ENCODE peak calls at places on chromosome 20, in six cellular contexts. Q, S, K, N, C and A are unnamed samples.

GRCh38 chr20:48384147-48384818 is 443.5 kb downstream of the PREX1 start:
- DNase-seq in Q (no peak), S (no peak), K (peak), N (no peak), C (no peak), A (no peak)

GRCh38 chr20:32605167-32605656 is 20.1 kb upstream of the NOL4L start:
- DNase-seq in Q (no peak), S (no peak), K (no peak), N (no peak), C (no peak), A (no peak)

GRCh38 chr20:41830702-41831101 is 212.5 kb upstream of the CHD6 start:
- DNase-seq in Q (no peak), S (no peak), K (no peak), N (no peak), C (no peak), A (no peak)

GRCh38 chr20:33662172-33662571 is at the start of gene C20orf144:
- DNase-seq in Q (no peak), S (no peak), K (no peak), N (peak), C (no peak), A (no peak)

GRCh38 chr20:62796699-62797491 is 622 bp downstream of the MRGBP start:
- DNase-seq in Q (no peak), S (no peak), K (no peak), N (no peak), C (no peak), A (no peak)

GRCh38 chr20:37914672-37915433 is 11.9 kb downstream of the VSTM2L start:
- DNase-seq in Q (no peak), S (no peak), K (peak), N (no peak), C (no peak), A (peak)

GRCh38 chr20:3934628-3935027 is 45.4 kb downstream of the PANK2 start:
- DNase-seq in Q (no peak), S (peak), K (no peak), N (no peak), C (no peak), A (no peak)

GRCh38 chr20:50308513-50309279 is 118.1 kb downstream of the CEBPB start:
- DNase-seq in Q (peak), S (peak), K (peak), N (peak), C (peak), A (no peak)

GRCh38 chr20:62771396-62772102 is 24.7 kb upstream of the MRGBP start:
- DNase-seq in Q (no peak), S (no peak), K (no peak), N (peak), C (no peak), A (peak)

GRCh38 chr20:51374961-51375360 is 167.6 kb downstream of the NFATC2 start:
- DNase-seq in Q (no peak), S (no peak), K (no peak), N (no peak), C (no peak), A (no peak)

GRCh38 chr20:51182571-51182970 is 159.7 kb upstream of the KCNG1 start:
- DNase-seq in Q (no peak), S (no peak), K (no peak), N (no peak), C (no peak), A (no peak)

GRCh38 chr20:42024653-42025052 is 406.5 kb upstream of the CHD6 start:
- DNase-seq in Q (no peak), S (no peak), K (peak), N (no peak), C (no peak), A (no peak)

GRCh38 chr20:6277661-6278060 is 154.8 kb upstream of the FERMT1 start:
- DNase-seq in Q (peak), S (no peak), K (no peak), N (no peak), C (no peak), A (no peak)

GRCh38 chr20:50579511-50579910 is 69.3 kb downstream of the PTPN1 start:
- DNase-seq in Q (no peak), S (no peak), K (no peak), N (no peak), C (no peak), A (no peak)

DNA sequence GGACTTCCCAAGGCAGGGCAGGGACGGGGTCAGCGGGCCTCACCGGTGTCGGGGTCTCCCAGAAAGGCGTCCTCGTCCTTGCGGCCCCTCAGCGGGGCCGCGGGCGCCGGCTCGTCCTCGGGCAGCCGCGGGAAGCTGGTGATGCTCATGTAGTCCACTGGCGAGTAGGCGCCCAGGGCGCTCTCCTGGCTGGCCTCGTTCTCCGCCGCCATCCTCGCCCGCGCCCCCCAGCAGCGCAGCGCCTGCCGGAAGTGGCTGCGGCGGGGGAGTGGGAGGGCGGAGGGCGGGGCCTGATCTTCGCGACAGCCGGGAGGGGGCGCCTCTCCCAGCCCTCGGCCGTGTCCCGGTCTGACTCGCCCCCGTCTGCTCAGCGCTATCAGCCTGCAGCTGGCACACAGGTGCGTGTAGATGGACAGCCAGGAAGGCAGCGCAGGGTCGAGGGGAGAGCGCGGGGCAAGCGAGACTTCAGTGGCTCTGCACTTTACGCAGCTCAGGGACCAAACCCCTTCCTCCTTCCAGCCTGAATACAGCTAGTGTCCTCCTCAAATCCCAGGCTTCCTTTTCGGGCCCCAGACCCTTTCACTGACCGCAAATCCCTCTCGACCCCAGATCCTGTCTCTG is at the start of gene GGT7:
- DNase-seq in Q (peak), S (peak), K (peak), N (peak), C (peak), A (peak)
- TF ChIP-seq CTCF in Q (peak), S (peak), K (peak), N (peak), C (peak), A (peak)

DNA sequence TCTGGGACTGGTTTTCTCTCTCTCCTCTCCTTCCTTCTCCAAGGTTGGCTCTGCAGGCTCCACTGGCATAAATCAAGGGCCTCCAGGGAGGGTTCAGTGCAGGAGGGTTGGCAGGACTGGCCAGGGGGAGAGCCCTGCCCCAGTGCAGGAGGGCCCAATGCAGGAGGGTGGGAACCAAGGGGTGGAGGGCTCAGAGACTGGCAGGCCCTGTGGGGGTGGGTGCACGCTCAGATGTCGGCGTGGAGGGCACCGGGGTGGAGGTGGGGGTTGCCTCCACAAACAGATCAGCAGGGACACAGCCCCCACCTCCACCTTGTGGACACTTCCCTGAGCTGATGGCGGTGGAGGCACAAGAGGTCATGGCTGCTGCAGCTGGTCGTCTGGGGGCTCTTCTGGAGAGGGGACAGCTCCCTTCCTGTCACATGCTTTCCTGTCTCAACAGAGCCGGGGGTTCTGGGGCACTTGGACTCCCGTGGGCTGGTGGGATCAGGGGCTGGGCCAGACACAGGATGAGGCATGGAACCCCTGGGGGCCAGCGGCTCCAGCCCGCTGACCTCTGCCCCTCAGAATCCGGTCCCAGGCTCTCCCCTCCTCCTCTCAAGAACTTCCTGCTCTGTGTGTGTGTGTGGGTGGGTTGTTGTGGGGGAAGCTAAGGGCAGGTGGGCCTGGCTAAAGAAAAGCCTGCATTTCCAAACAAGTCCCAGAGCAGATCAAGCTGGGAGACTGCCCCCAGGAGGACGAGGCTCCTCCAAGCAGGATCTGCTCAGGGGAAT is 2.7 kb upstream of the ABHD16B start:
- DNase-seq in Q (no peak), S (peak), K (no peak), N (peak), C (peak), A (no peak)
- TF ChIP-seq CTCF in Q (peak), S (peak), K (no peak), N (no peak), C (peak), A (no peak)

GRCh38 chr20:1471242-1471641 is 4.6 kb upstream of the NSFL1C start:
- DNase-seq in Q (no peak), S (no peak), K (no peak), N (no peak), C (no peak), A (no peak)

GRCh38 chr20:1468117-1468624 is 1.5 kb upstream of the NSFL1C start:
- DNase-seq in Q (no peak), S (no peak), K (no peak), N (no peak), C (no peak), A (no peak)

GRCh38 chr20:1469306-1469905 is 2.8 kb upstream of the NSFL1C start:
- DNase-seq in Q (no peak), S (no peak), K (no peak), N (no peak), C (no peak), A (no peak)

GRCh38 chr20:1467355-1468116 is 887 bp upstream of the NSFL1C start:
- DNase-seq in Q (no peak), S (no peak), K (no peak), N (no peak), C (no peak), A (no peak)

GRCh38 chr20:1469925-1470571 is 3.4 kb upstream of the NSFL1C start:
- DNase-seq in Q (peak), S (peak), K (peak), N (peak), C (peak), A (peak)
- TF ChIP-seq CTCF in Q (peak), S (peak), K (peak), N (peak), C (peak), A (peak)

GRCh38 chr20:848218-848617 is 14.7 kb downstream of the FAM110A start:
- DNase-seq in Q (no peak), S (no peak), K (no peak), N (no peak), C (no peak), A (peak)

GRCh38 chr20:845226-845868 is 11.8 kb downstream of the FAM110A start:
- DNase-seq in Q (no peak), S (no peak), K (peak), N (peak), C (no peak), A (no peak)

GRCh38 chr20:844473-845225 is 11.1 kb downstream of the FAM110A start:
- DNase-seq in Q (peak), S (peak), K (peak), N (peak), C (peak), A (peak)

GRCh38 chr20:845967-846893 is 12.7 kb downstream of the FAM110A start:
- DNase-seq in Q (no peak), S (no peak), K (no peak), N (no peak), C (no peak), A (no peak)

GRCh38 chr20:846894-847278 is 13.4 kb downstream of the FAM110A start:
- DNase-seq in Q (no peak), S (no peak), K (no peak), N (peak), C (no peak), A (no peak)
- TF ChIP-seq CTCF in Q (no peak), S (no peak), K (no peak), N (no peak), C (no peak), A (no peak)

DNA sequence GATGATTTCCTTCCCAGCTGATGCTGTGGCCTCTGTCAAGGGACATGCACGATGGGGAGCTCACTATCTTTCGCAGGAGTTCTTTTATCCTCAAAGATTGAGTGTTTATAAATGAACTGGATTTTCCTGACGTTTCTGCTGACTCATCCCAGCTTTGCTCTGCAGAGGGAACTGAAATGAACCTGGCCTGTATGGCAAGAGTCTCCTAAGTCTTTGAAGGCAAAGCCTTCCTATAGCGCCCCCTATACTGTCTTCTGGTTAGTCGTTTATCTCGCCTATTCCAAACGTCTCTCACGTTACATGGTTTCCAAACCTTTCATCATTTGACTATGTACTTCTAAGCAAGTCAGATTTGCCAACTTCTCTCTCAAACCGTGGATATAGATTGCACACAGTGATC is 565.3 kb downstream of the KIF16B start:
- DNase-seq in Q (no peak), S (no peak), K (no peak), N (no peak), C (peak), A (no peak)
- TF ChIP-seq CTCF in Q (no peak), S (no peak), K (peak), N (no peak), C (no peak), A (no peak)

GRCh38 chr20:11094711-11095110 is 420.9 kb upstream of the JAG1 start:
- DNase-seq in Q (no peak), S (no peak), K (no peak), N (no peak), C (no peak), A (no peak)

GRCh38 chr20:11094196-11094595 is 420.4 kb upstream of the JAG1 start:
- DNase-seq in Q (no peak), S (no peak), K (no peak), N (no peak), C (no peak), A (no peak)

GRCh38 chr20:11101696-11102095 is 427.9 kb upstream of the JAG1 start:
- DNase-seq in Q (no peak), S (no peak), K (no peak), N (no peak), C (no peak), A (no peak)

GRCh38 chr20:11101243-11101642 is 427.4 kb upstream of the JAG1 start:
- DNase-seq in Q (no peak), S (no peak), K (no peak), N (no peak), C (peak), A (no peak)

DNA sequence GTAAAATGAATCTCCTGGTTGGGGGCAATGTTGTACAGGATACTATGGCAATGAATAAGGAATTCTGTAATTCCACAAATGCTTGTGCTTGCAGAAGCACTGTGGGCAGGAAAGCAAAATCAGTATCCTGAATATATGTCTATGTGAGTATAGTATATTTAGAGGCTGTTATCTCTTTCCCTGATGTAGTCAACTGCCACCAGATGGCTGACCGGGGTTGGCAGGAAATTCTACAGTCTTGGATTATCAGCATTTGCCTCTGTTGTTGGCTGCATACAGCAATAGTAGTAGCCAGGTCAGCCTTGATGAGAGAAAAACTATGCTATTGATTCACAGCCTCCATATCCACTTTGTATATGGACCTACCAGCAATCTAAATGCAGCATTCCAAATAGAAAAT is 425.1 kb upstream of the JAG1 start:
- DNase-seq in Q (no peak), S (no peak), K (peak), N (no peak), C (no peak), A (no peak)
- TF ChIP-seq CTCF in Q (no peak), S (no peak), K (no peak), N (no peak), C (no peak), A (no peak)